ENCODE peak calls at places on chromosomes 2 and 18, in seven cellular contexts. Z is HL-60; L is MM.1S; S is LoVo; B is neuronal stem cell; Q is stimulated activated CD8-positive, alpha-beta memory T cell treated with anti-CD3 and anti-CD28 coated beads, Interleukin-7, amount 100 ng/mL, for 1 hour; T is MCF 10A. P is an unnamed sample.

GRCh38 chr2:45812039-45812500 is 160.6 kb downstream of the PRKCE start:
- DNase-seq in Z (no peak), L (no peak), S (no peak), B (no peak), Q (no peak), T (peak; percentile 75), P (no peak)

GRCh38 chr2:65357095-65357958 is 75.1 kb downstream of the SPRED2 start:
- DNase-seq in Z (no peak), L (no peak), S (no peak), B (no peak), Q (no peak), T (no peak), P (no peak)

GRCh38 chr2:234724850-234725249 is 227.0 kb upstream of the SH3BP4 start:
- DNase-seq in Z (no peak), L (no peak), S (peak; percentile 11), B (no peak), Q (no peak), T (no peak), P (no peak)

GRCh38 chr2:27954261-27954673 is 63.7 kb downstream of the BABAM2 start:
- DNase-seq in Z (no peak), L (no peak), S (no peak), B (no peak), Q (no peak), T (peak; percentile 46), P (no peak)

GRCh38 chr2:28398101-28398834 is 5.6 kb downstream of the FOSL2 start:
- DNase-seq in Z (no peak), L (no peak), S (no peak), B (no peak), Q (no peak), T (peak; percentile 76), P (no peak)

GRCh38 chr2:173657996-173658717 is 303.5 kb downstream of the CDCA7 start:
- DNase-seq in Z (no peak), L (no peak), S (peak; percentile 18), B (no peak), Q (no peak), T (peak; percentile 95), P (no peak)

GRCh38 chr2:3176869-3177255 is 200.8 kb downstream of the EIPR1 start:
- DNase-seq in Z (no peak), L (no peak), S (no peak), B (no peak), Q (no peak), T (no peak), P (no peak)

GRCh38 chr2:109438773-109439191 is 175.0 kb downstream of the SEPTIN10 start:
- DNase-seq in Z (no peak), L (no peak), S (no peak), B (no peak), Q (no peak), T (peak; percentile 8), P (peak; percentile 28)

GRCh38 chr2:197158591-197159550 is 151.7 kb downstream of the ANKRD44 start:
- DNase-seq in Z (no peak), L (no peak), S (no peak), B (no peak), Q (no peak), T (no peak), P (no peak)

GRCh38 chr2:32564417-32565035 is 63.3 kb upstream of the TTC27 start:
- DNase-seq in Z (no peak), L (no peak), S (no peak), B (no peak), Q (no peak), T (no peak), P (no peak)

GRCh38 chr2:46776687-46777327 is 138.8 kb downstream of the MCFD2 start:
- DNase-seq in Z (no peak), L (peak; percentile 59), S (peak; percentile 32), B (no peak), Q (peak; percentile 10), T (peak; percentile 81), P (no peak)

GRCh38 chr2:37324786-37325624 is at the start of gene PRKD3:
- DNase-seq in Z (no peak), L (peak; percentile 76), S (peak; percentile 73), B (no peak), Q (peak; percentile 8), T (peak; percentile 60), P (peak; percentile 84)

GRCh38 chr18:48391863-48392262 is 17.3 kb downstream of the ZBTB7C start:
- DNase-seq in Z (no peak), L (no peak), S (no peak), B (no peak), Q (no peak), T (no peak), P (no peak)

GRCh38 chr2:15640291-15640711 is 48.6 kb downstream of the DDX1 start:
- DNase-seq in Z (peak; percentile 39), L (no peak), S (no peak), B (no peak), Q (no peak), T (peak; percentile 80), P (no peak)

GRCh38 chr2:99488587-99488998 is 1.2 kb downstream of the REV1 start:
- DNase-seq in Z (no peak), L (peak; percentile 18), S (peak; percentile 33), B (no peak), Q (no peak), T (peak; percentile 35), P (no peak)

GRCh38 chr18:10536270-10536669 is 10.4 kb downstream of the NAPG start:
- DNase-seq in Z (no peak), L (no peak), S (no peak), B (no peak), Q (no peak), T (no peak), P (no peak)

GRCh38 chr2:58973831-58974281 is 732.7 kb upstream of the FANCL start:
- DNase-seq in Z (no peak), L (no peak), S (no peak), B (no peak), Q (no peak), T (no peak), P (no peak)

GRCh38 chr2:58512878-58513277 is 271.8 kb upstream of the FANCL start:
- DNase-seq in Z (no peak), L (no peak), S (no peak), B (no peak), Q (no peak), T (no peak), P (no peak)

P was measured in retina.